ENCODE peak calls at places on chromosome 14, in six cellular contexts. L is IMR-90, H is H9, E is trophoblast cell, N is H1, X is mesenchymal stem cell. I is an unnamed sample.

GRCh38 chr14:106269451-106270204 is 743.2 kb downstream of the TMEM121 start:
- DNase-seq in L (no peak), H (no peak), E (no peak), N (no peak), X (no peak), I (no peak)

GRCh38 chr14:58639842-58640484 is 2.2 kb downstream of the DACT1 start:
- DNase-seq in L (peak; percentile 86), H (no peak), E (peak; percentile 60), N (no peak), X (peak; percentile 79), I (peak; percentile 31)

GRCh38 chr14:69491226-69491625 is 6.7 kb downstream of the PLEKHD1 start:
- DNase-seq in L (no peak), H (no peak), E (no peak), N (no peak), X (no peak), I (no peak)

GRCh38 chr14:34043627-34044372 is 92.9 kb upstream of the EGLN3 start:
- DNase-seq in L (no peak), H (peak; percentile 37), E (peak; percentile 49), N (no peak), X (no peak), I (no peak)

GRCh38 chr14:70333289-70333688 is 26.2 kb downstream of the COX16 start:
- DNase-seq in L (no peak), H (no peak), E (no peak), N (no peak), X (no peak), I (no peak)

GRCh38 chr14:92552066-92552465 is 38.5 kb downstream of the RIN3 start:
- DNase-seq in L (no peak), H (no peak), E (peak; percentile 23), N (no peak), X (no peak), I (no peak)

GRCh38 chr14:50937325-50937724 is 7.0 kb downstream of the PYGL start:
- DNase-seq in L (peak; percentile 80), H (no peak), E (peak; percentile 93), N (no peak), X (peak; percentile 68), I (no peak)

GRCh38 chr14:89303452-89304435 is 113.3 kb downstream of the FOXN3 start:
- DNase-seq in L (peak; percentile 95), H (no peak), E (peak; percentile 52), N (no peak), X (peak; percentile 99), I (no peak)

GRCh38 chr14:41868396-41868795 is 261.7 kb downstream of the LRFN5 start:
- DNase-seq in L (peak; percentile 4), H (no peak), E (no peak), N (no peak), X (no peak), I (no peak)

GRCh38 chr14:89586258-89587127 is 169.5 kb upstream of the FOXN3 start:
- DNase-seq in L (no peak), H (no peak), E (peak; percentile 81), N (no peak), X (no peak), I (no peak)

GRCh38 chr14:47959753-47960152 is 284.3 kb upstream of the MDGA2 start:
- DNase-seq in L (no peak), H (no peak), E (peak; percentile 4), N (no peak), X (peak; percentile 51), I (no peak)

GRCh38 chr14:65251213-65251612 is 148.9 kb upstream of the MAX start:
- DNase-seq in L (peak; percentile 87), H (no peak), E (no peak), N (no peak), X (peak; percentile 83), I (no peak)

GRCh38 chr14:50475460-50475859 is 56.9 kb downstream of the MAP4K5 start:
- DNase-seq in L (peak; percentile 54), H (no peak), E (no peak), N (no peak), X (no peak), I (no peak)

GRCh38 chr14:68409355-68409754 is 383.5 kb downstream of the ZFP36L1 start:
- DNase-seq in L (no peak), H (no peak), E (peak; percentile 46), N (no peak), X (no peak), I (no peak)

GRCh38 chr14:29352681-29353080 is 575.0 kb downstream of the PRKD1 start:
- DNase-seq in L (no peak), H (no peak), E (no peak), N (no peak), X (no peak), I (no peak)

GRCh38 chr14:80764921-80765507 is 176.5 kb downstream of the CEP128 start:
- DNase-seq in L (no peak), H (no peak), E (no peak), N (no peak), X (no peak), I (no peak)

GRCh38 chr14:95611293-95611880 is 74.8 kb upstream of the TCL1B start:
- DNase-seq in L (no peak), H (no peak), E (peak; percentile 27), N (no peak), X (no peak), I (no peak)

GRCh38 chr14:94171208-94171607 is 2.9 kb upstream of the PPP4R4 start:
- DNase-seq in L (peak; percentile 42), H (no peak), E (peak; percentile 52), N (no peak), X (no peak), I (no peak)

GRCh38 chr14:20494935-20495766 is 10.2 kb upstream of the RNASE10 start:
- DNase-seq in L (peak; percentile 53), H (peak; percentile 34), E (peak; percentile 79), N (no peak), X (no peak), I (no peak)

GRCh38 chr14:94058128-94058673 is 22.8 kb downstream of the DDX24 start:
- DNase-seq in L (no peak), H (no peak), E (no peak), N (no peak), X (no peak), I (no peak)

GRCh38 chr14:102819790-102820330 is 42.6 kb downstream of the TRAF3 start:
- DNase-seq in L (peak; percentile 31), H (no peak), E (no peak), N (no peak), X (no peak), I (no peak)

GRCh38 chr14:99393059-99393655 is 87.5 kb downstream of the SETD3 start:
- DNase-seq in L (peak; percentile 31), H (peak; percentile 73), E (peak; percentile 70), N (peak; percentile 38), X (peak; percentile 27), I (no peak)

GRCh38 chr14:26187996-26188605 is 409.7 kb downstream of the NOVA1 start:
- DNase-seq in L (no peak), H (no peak), E (no peak), N (no peak), X (no peak), I (no peak)

GRCh38 chr14:36313898-36314297 is 6.5 kb downstream of the MBIP start:
- DNase-seq in L (no peak), H (no peak), E (no peak), N (no peak), X (no peak), I (no peak)

GRCh38 chr14:54683882-54684794 is 117.2 kb downstream of the SAMD4A start:
- DNase-seq in L (peak; percentile 80), H (peak; percentile 79), E (peak; percentile 19), N (peak; percentile 23), X (peak; percentile 76), I (no peak)

GRCh38 chr14:22071001-22071400 is 397.4 kb upstream of the OR4E1 start:
- DNase-seq in L (no peak), H (no peak), E (no peak), N (no peak), X (no peak), I (no peak)

DNA sequence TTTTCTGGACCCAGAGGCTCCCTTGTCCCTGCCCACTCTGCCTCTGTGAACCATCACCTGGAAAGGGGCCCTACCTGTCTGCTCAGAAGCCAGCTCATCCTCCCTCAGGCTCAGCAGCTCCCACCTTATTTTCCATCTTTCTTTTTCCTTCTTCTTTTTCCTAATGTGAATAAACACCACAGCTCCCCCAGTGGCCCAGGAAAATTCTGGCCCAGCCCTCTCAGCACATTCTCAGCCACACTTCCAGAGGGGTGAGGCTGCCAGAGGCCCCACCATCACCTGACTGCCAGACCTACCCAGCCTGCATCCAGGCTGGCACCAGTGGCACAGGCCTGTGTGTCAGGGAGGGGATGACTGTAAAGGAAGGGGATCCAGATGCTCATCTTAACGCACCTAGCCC is 23.0 kb downstream of the ZFHX2 start:
- DNase-seq in L (no peak), H (peak; percentile 49), E (no peak), N (no peak), X (no peak), I (no peak)
- H4K91ac ChIP-seq in L (no peak overlapping the region), H (no peak overlapping the region), E (no peak overlapping the region), N (peak overlapping the region; percentile 41), X (peak overlapping the region; percentile 36), I (no peak overlapping the region)

DNA sequence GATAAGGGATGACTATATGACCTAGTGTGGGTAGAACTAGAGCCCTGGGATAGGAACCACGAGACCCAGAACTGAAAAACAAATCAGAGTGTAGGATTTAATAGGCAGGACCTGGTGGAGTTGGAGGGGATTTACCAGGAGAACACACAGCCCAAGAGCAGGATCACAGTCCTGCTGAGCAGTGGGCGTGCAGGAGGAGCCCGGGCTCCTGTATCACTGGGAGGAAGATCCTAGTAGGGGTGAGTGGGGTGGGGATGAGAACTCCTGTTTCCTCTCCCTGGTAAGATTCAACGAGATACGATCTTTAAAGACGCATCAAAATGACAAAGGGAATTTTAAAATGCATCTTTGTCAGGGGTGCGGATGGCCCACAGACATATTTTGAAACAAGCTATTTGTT is 220.1 kb downstream of the GALC start:
- DNase-seq in L (no peak), H (no peak), E (no peak), N (no peak), X (no peak), I (no peak)
- H4K91ac ChIP-seq in L (no peak overlapping the region), H (no peak overlapping the region), E (no peak overlapping the region), N (no peak overlapping the region), X (no peak overlapping the region), I (no peak overlapping the region)

GRCh38 chr14:100662850-100663527 is 63.7 kb upstream of the DLK1 start:
- DNase-seq in L (peak; percentile 61), H (peak; percentile 72), E (peak; percentile 85), N (no peak), X (peak; percentile 70), I (peak; percentile 74)
- H4K91ac ChIP-seq in L (no peak overlapping the region), H (no peak overlapping the region), E (no peak overlapping the region), N (no peak overlapping the region), X (no peak overlapping the region), I (no peak overlapping the region)

DNA sequence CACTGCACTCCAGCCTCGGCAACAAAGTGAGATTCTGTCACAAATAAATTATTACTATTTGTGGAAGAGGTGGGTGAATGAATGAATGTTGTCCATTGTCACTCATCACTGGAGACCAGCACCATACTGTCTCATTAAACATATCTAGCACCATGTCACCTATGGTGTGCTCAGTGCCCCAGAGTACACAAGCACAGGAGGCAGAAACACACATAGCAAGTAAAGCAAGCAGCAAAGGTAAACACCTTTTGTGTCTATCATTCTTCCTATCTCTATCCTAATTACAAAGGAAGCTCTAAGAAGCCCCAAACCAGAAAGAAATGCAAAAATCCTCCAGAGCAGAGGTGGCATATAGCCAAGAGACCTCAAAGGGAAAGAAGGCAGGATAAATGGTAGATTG is 9.2 kb downstream of the ERO1A start:
- DNase-seq in L (no peak), H (no peak), E (no peak), N (no peak), X (no peak), I (no peak)
- H4K91ac ChIP-seq in L (no peak overlapping the region), H (no peak overlapping the region), E (no peak overlapping the region), N (no peak overlapping the region), X (no peak overlapping the region), I (no peak overlapping the region)

I was measured in neuronal stem cell.